ENCODE peak calls at places on chromosomes 6 and 20, in five cellular contexts. C is endodermal cell, U is fibroblast of the aortic adventitia, X is ovary, N is tibial artery. H is an unnamed sample.

GRCh38 chr20:23606652-23607049 is 934 bp upstream of the CST9 start:
- DNase-seq in C (peak; percentile 97), U (peak; percentile 78), X (peak; percentile 83), N (peak; percentile 85), H (peak; percentile 81)

GRCh38 chr20:50680106-50680960 is 11.0 kb downstream of the RIPOR3 start:
- DNase-seq in C (no peak), U (peak; percentile 27), X (peak; percentile 76), N (peak; percentile 64), H (no peak)

GRCh38 chr20:46215913-46216707 is 92.2 kb downstream of the CDH22 start:
- DNase-seq in C (peak; percentile 99), U (peak; percentile 5), X (no peak), N (no peak), H (no peak)

GRCh38 chr6:111806561-111807497 is 66.4 kb downstream of the FYN start:
- DNase-seq in C (no peak), U (no peak), X (no peak), N (no peak), H (no peak)

GRCh38 chr6:35967059-35967769 is 46.3 kb upstream of the SRPK1 start:
- DNase-seq in C (no peak), U (no peak), X (no peak), N (no peak), H (no peak)

GRCh38 chr6:26272171-26272631 is 92.8 kb upstream of the BTN3A2 start:
- DNase-seq in C (peak; percentile 89), U (no peak), X (peak; percentile 34), N (no peak), H (peak; percentile 79)

GRCh38 chr6:139568956-139569538 is 194.6 kb upstream of the CITED2 start:
- DNase-seq in C (no peak), U (peak; percentile 85), X (no peak), N (no peak), H (no peak)

GRCh38 chr6:52497652-52498408 is 77.7 kb downstream of the EFHC1 start:
- DNase-seq in C (no peak), U (peak; percentile 63), X (no peak), N (no peak), H (no peak)

GRCh38 chr6:82984720-82985119 is 80.9 kb downstream of the UBE3D start:
- DNase-seq in C (no peak), U (no peak), X (no peak), N (no peak), H (no peak)

GRCh38 chr20:17197041-17197440 is 29.8 kb upstream of the PCSK2 start:
- DNase-seq in C (no peak), U (no peak), X (no peak), N (no peak), H (no peak)

H was measured in suprapubic skin.